ENCODE peak calls at places on chromosomes 2 and 18, in ten cellular contexts. H is effector memory CD8-positive, alpha-beta T cell; I is stimulated activated CD4-positive, alpha-beta T cell treated with anti-CD3 and anti-CD28 coated beads, Interleukin-1b, Interleukin-23, amount 100 ng/mL, for 24 hours; Z is activated CD8-positive, alpha-beta memory T cell treated with anti-CD3 and anti-CD28 coated beads, Interleukin-2, amount 50 U/mL, for 48 hours; P is left lung; A is A172; D is iris pigment epithelial cell; V is HAP-1; U is HTR-8/SVneo; L is AG09319. W is an unnamed sample.
A peak's percentile ranks its signal among the peaks of the same experiment; 100 is the strongest.

GRCh38 chr18:24231773-24232735 is 93.2 kb downstream of the CABYR start:
- DNase-seq in P (no peak), A (peak; percentile 42), Z (no peak), D (peak; percentile 71), U (no peak), H (no peak), L (peak; percentile 5), I (no peak), V (no peak), W (no peak)

GRCh38 chr2:224429441-224429810 is 27.5 kb upstream of the FAM124B start:
- DNase-seq in P (no peak), V (no peak), I (no peak), A (no peak), L (no peak), D (no peak), Z (no peak), U (no peak), H (no peak), W (no peak)

GRCh38 chr18:66760559-66760958 is 156.7 kb upstream of the CDH19 start:
- DNase-seq in U (no peak), D (no peak), L (no peak), P (no peak), Z (no peak), H (no peak), V (no peak), A (no peak), I (no peak), W (no peak)

GRCh38 chr18:75167759-75168211 is 41.2 kb downstream of the PTGR3 start:
- DNase-seq in I (no peak), Z (no peak), H (no peak), U (no peak), P (no peak), V (no peak), A (no peak), D (no peak), L (no peak), W (no peak)

GRCh38 chr2:28356095-28356911 is 36.4 kb upstream of the FOSL2 start:
- DNase-seq in U (no peak), D (peak; percentile 77), P (peak; percentile 81), V (no peak), I (no peak), L (peak; percentile 85), H (peak; percentile 46), A (peak; percentile 46), Z (no peak), W (no peak)

GRCh38 chr2:35099345-35099744 is 1256.2 kb upstream of the CRIM1 start:
- DNase-seq in I (no peak), L (no peak), U (no peak), A (no peak), Z (no peak), D (no peak), P (no peak), V (no peak), H (no peak), W (no peak)

GRCh38 chr18:36850527-36851201 is 21.7 kb downstream of the KIAA1328 start:
- DNase-seq in I (no peak), D (peak; percentile 98), V (no peak), U (peak; percentile 15), Z (no peak), P (no peak), L (no peak), H (no peak), A (peak; percentile 92), W (no peak)

GRCh38 chr2:189297446-189297845 is 117.9 kb upstream of the COL5A2 start:
- DNase-seq in L (no peak), D (peak; percentile 95), U (no peak), V (no peak), I (no peak), Z (no peak), H (no peak), A (peak; percentile 54), P (no peak), W (no peak)

GRCh38 chr2:190996338-190996946 is 17.5 kb downstream of the STAT1 start:
- DNase-seq in I (no peak), L (no peak), P (no peak), U (peak; percentile 66), Z (no peak), D (peak; percentile 37), H (peak; percentile 29), V (peak; percentile 58), A (peak; percentile 33), W (peak; percentile 60)

GRCh38 chr2:240704651-240705050 is 13.0 kb downstream of the AQP12A start:
- DNase-seq in Z (peak; percentile 68), I (peak; percentile 13), H (no peak), U (no peak), P (peak; percentile 17), V (no peak), A (no peak), L (no peak), D (no peak), W (no peak)

GRCh38 chr2:57884281-57884680 is 162.3 kb upstream of the VRK2 start:
- DNase-seq in D (no peak), H (no peak), U (no peak), I (no peak), A (no peak), L (no peak), Z (no peak), V (no peak), P (no peak), W (no peak)

GRCh38 chr2:204795156-204795555 is 249.9 kb downstream of the PARD3B start:
- DNase-seq in P (no peak), D (peak; percentile 55), V (no peak), L (no peak), A (peak; percentile 9), H (no peak), U (no peak), I (no peak), Z (no peak), W (no peak)

GRCh38 chr2:239949079-239949478 is 76.1 kb downstream of the NDUFA10 start:
- DNase-seq in P (peak; percentile 7), H (no peak), L (no peak), I (no peak), Z (no peak), U (no peak), A (no peak), D (no peak), V (no peak), W (no peak)

GRCh38 chr2:218036371-218036770 is 32.7 kb upstream of the RUFY4 start:
- DNase-seq in A (no peak), P (no peak), D (no peak), L (no peak), V (no peak), Z (no peak), I (no peak), U (no peak), H (no peak), W (peak; percentile 34)

GRCh38 chr18:27632706-27633105 is 447.6 kb upstream of the CHST9 start:
- DNase-seq in L (no peak), U (no peak), D (no peak), A (no peak), Z (no peak), P (no peak), H (no peak), V (no peak), I (no peak), W (no peak)

GRCh38 chr2:145751634-145752033 is 1231.7 kb upstream of the ZEB2 start:
- DNase-seq in V (no peak), U (peak; percentile 12), D (peak; percentile 74), L (no peak), I (no peak), Z (no peak), H (no peak), P (no peak), A (peak; percentile 69), W (no peak)

GRCh38 chr2:9244985-9245544 is 38.5 kb downstream of the ASAP2 start:
- DNase-seq in H (no peak), V (no peak), L (no peak), U (no peak), I (no peak), Z (no peak), D (no peak), A (peak; percentile 39), P (no peak), W (no peak)

W was measured in ecto neural progenitor cell.